ENCODE peak calls at places on chromosomes 3 and 15, in ten cellular contexts. C is cardiac muscle cell; N is D341Med; Y is activated CD4-positive, alpha-beta T cell treated with anti-CD3 and anti-CD28 coated beads, Interleukin-2, amount 50 U/mL, for 1 hour; D is NCI-H2081; F is H9; J is posterior cingulate gyrus; S is HCEC 1CT; I is ACHN; H is effector memory CD4-positive, alpha-beta T cell. M is an unnamed sample.

GRCh38 chr15:25846377-25846776 is 16.8 kb downstream of the ATP10A start:
- DNase-seq in C (no peak), N (no peak), Y (peak; percentile 55), D (no peak), F (no peak), J (no peak), S (no peak), I (no peak), H (no peak), M (no peak)

GRCh38 chr3:18712713-18713575 is 287.8 kb upstream of the SATB1 start:
- DNase-seq in C (no peak), N (no peak), Y (no peak), D (no peak), F (no peak), J (no peak), S (no peak), I (no peak), H (no peak), M (no peak)

GRCh38 chr3:153757839-153758238 is 363.4 kb upstream of the ARHGEF26 start:
- DNase-seq in C (no peak), N (no peak), Y (no peak), D (no peak), F (no peak), J (no peak), S (no peak), I (no peak), H (no peak), M (no peak)

GRCh38 chr3:49013738-49014660 is 4.4 kb downstream of the DALRD3 start:
- DNase-seq in C (peak; percentile 42), N (peak; percentile 61), Y (peak; percentile 55), D (no peak), F (peak; percentile 89), J (no peak), S (no peak), I (peak; percentile 42), H (no peak), M (peak; percentile 44)

GRCh38 chr3:161139686-161140085 is 34.5 kb upstream of the B3GALNT1 start:
- DNase-seq in C (no peak), N (no peak), Y (no peak), D (no peak), F (no peak), J (no peak), S (no peak), I (no peak), H (no peak), M (no peak)

GRCh38 chr3:78029775-78030174 is 989.9 kb downstream of the ROBO2 start:
- DNase-seq in C (no peak), N (peak; percentile 22), Y (no peak), D (no peak), F (peak; percentile 46), J (no peak), S (no peak), I (no peak), H (no peak), M (no peak)

GRCh38 chr3:128784228-128784627 is 58.2 kb downstream of the RAB7A start:
- DNase-seq in C (peak; percentile 82), N (peak; percentile 80), Y (peak; percentile 51), D (no peak), F (peak; percentile 83), J (peak; percentile 62), S (no peak), I (peak; percentile 72), H (no peak), M (peak; percentile 16)

GRCh38 chr15:52858388-52859176 is 68.4 kb upstream of the ONECUT1 start:
- DNase-seq in C (peak; percentile 28), N (no peak), Y (no peak), D (peak; percentile 39), F (peak; percentile 45), J (no peak), S (no peak), I (no peak), H (no peak), M (peak; percentile 21)

GRCh38 chr3:196067439-196067838 is 14.5 kb downstream of the TFRC start:
- DNase-seq in C (no peak), N (no peak), Y (no peak), D (no peak), F (no peak), J (no peak), S (no peak), I (no peak), H (no peak), M (no peak)

GRCh38 chr15:68774521-68775293 is 46.0 kb downstream of the ANP32A start:
- DNase-seq in C (no peak), N (no peak), Y (no peak), D (no peak), F (no peak), J (no peak), S (no peak), I (no peak), H (no peak), M (no peak)

GRCh38 chr3:31462050-31462569 is 70.6 kb upstream of the STT3B start:
- DNase-seq in C (no peak), N (no peak), Y (peak; percentile 24), D (peak; percentile 30), F (no peak), J (no peak), S (no peak), I (no peak), H (peak; percentile 2), M (peak; percentile 26)

GRCh38 chr15:101613130-101614000 is 38.8 kb downstream of the TM2D3 start:
- DNase-seq in C (peak; percentile 51), N (peak; percentile 68), Y (no peak), D (peak; percentile 40), F (no peak), J (peak; percentile 60), S (no peak), I (no peak), H (no peak), M (peak; percentile 42)

GRCh38 chr3:183427206-183428139 is 946 bp downstream of the MCF2L2 start:
- DNase-seq in C (peak; percentile 36), N (no peak), Y (no peak), D (peak; percentile 61), F (peak; percentile 36), J (no peak), S (no peak), I (no peak), H (no peak), M (peak; percentile 63)

GRCh38 chr3:13746385-13746784 is 133.5 kb downstream of the WNT7A start:
- DNase-seq in C (no peak), N (no peak), Y (no peak), D (no peak), F (no peak), J (no peak), S (no peak), I (no peak), H (no peak), M (no peak)

GRCh38 chr15:49742381-49742780 is 121.5 kb downstream of the DTWD1 start:
- DNase-seq in C (no peak), N (no peak), Y (no peak), D (no peak), F (no peak), J (no peak), S (no peak), I (no peak), H (no peak), M (no peak)

GRCh38 chr3:9704343-9705322 is 1.0 kb downstream of the CPNE9 start:
- DNase-seq in C (peak; percentile 76), N (peak; percentile 68), Y (no peak), D (peak; percentile 6), F (peak; percentile 99), J (no peak), S (peak; percentile 2), I (peak; percentile 48), H (no peak), M (peak; percentile 75)

GRCh38 chr15:85527907-85528306 is 147.5 kb downstream of the AKAP13 start:
- DNase-seq in C (no peak), N (no peak), Y (no peak), D (no peak), F (no peak), J (no peak), S (peak; percentile 56), I (peak; percentile 28), H (no peak), M (no peak)

GRCh38 chr15:29270169-29270955 is 740 bp upstream of the NSMCE3 start:
- DNase-seq in C (no peak), N (no peak), Y (peak; percentile 15), D (no peak), F (no peak), J (peak; percentile 20), S (peak; percentile 64), I (no peak), H (no peak), M (no peak)

GRCh38 chr15:43104426-43104825 is 1.4 kb downstream of the UBR1 start:
- DNase-seq in C (no peak), N (no peak), Y (no peak), D (no peak), F (no peak), J (no peak), S (no peak), I (no peak), H (no peak), M (no peak)

GRCh38 chr3:23157331-23157730 is 45.8 kb upstream of the UBE2E2 start:
- DNase-seq in C (no peak), N (no peak), Y (no peak), D (no peak), F (no peak), J (no peak), S (no peak), I (no peak), H (no peak), M (no peak)

GRCh38 chr3:111485086-111485485 is 56.9 kb upstream of the CD96 start:
- DNase-seq in C (no peak), N (no peak), Y (no peak), D (no peak), F (no peak), J (no peak), S (no peak), I (no peak), H (no peak), M (no peak)

GRCh38 chr3:155560135-155560534 is 184.7 kb downstream of the PLCH1 start:
- DNase-seq in C (no peak), N (no peak), Y (no peak), D (no peak), F (no peak), J (no peak), S (no peak), I (no peak), H (no peak), M (no peak)

GRCh38 chr3:42149537-42150426 is 58.6 kb downstream of the TRAK1 start:
- DNase-seq in C (no peak), N (no peak), Y (no peak), D (no peak), F (no peak), J (no peak), S (no peak), I (no peak), H (no peak), M (no peak)

GRCh38 chr15:58201536-58201935 is 63.4 kb downstream of the AQP9 start:
- DNase-seq in C (no peak), N (no peak), Y (no peak), D (no peak), F (no peak), J (no peak), S (peak; percentile 51), I (no peak), H (no peak), M (no peak)

GRCh38 chr15:51004103-51004536 is 90.6 kb downstream of the TNFAIP8L3 start:
- DNase-seq in C (no peak), N (no peak), Y (no peak), D (no peak), F (peak; percentile 43), J (no peak), S (peak; percentile 15), I (no peak), H (no peak), M (no peak)

M was measured in NCI-H146.